ENCODE peak calls at places on chromosomes 4 and X, in nine cellular contexts. F is kidney epithelial cell, W is OCI-LY7, A is aorta, T is upper lobe of right lung, B is ovary, R is BJ, P is HFF-Myc, M is neuronal stem cell. D is an unnamed sample.

GRCh38 chrX:9340619-9341304 is 124.1 kb upstream of the TBL1X start:
- DNase-seq in F (no peak), W (peak), A (peak), T (no peak), B (peak), R (no peak), P (no peak), M (no peak), D (no peak)

GRCh38 chr4:19178835-19179234 is 1072.9 kb upstream of the SLIT2 start:
- DNase-seq in F (no peak), W (no peak), A (no peak), T (no peak), B (no peak), R (no peak), P (no peak), M (no peak), D (no peak)

GRCh38 chr4:123599061-123599919 is 202.7 kb downstream of the SPRY1 start:
- DNase-seq in F (no peak), W (no peak), A (no peak), T (no peak), B (no peak), R (no peak), P (no peak), M (no peak), D (no peak)

GRCh38 chrX:9604111-9604907 is 139.5 kb downstream of the TBL1X start:
- DNase-seq in F (peak), W (no peak), A (peak), T (no peak), B (peak), R (no peak), P (no peak), M (no peak), D (peak)

GRCh38 chrX:70138622-70139021 is 5.4 kb downstream of the IGBP1 start:
- DNase-seq in F (no peak), W (no peak), A (no peak), T (no peak), B (no peak), R (no peak), P (no peak), M (no peak), D (no peak)

GRCh38 chr4:153934689-153935017 is 145.8 kb upstream of the SFRP2 start:
- DNase-seq in F (no peak), W (no peak), A (no peak), T (no peak), B (no peak), R (no peak), P (no peak), M (no peak), D (no peak)

GRCh38 chrX:118943102-118943501 is 31.3 kb upstream of the LONRF3 start:
- DNase-seq in F (no peak), W (no peak), A (no peak), T (no peak), B (no peak), R (no peak), P (no peak), M (no peak), D (no peak)

GRCh38 chrX:119602701-119603255 is 3.4 kb downstream of the NKRF start:
- DNase-seq in F (no peak), W (no peak), A (no peak), T (no peak), B (no peak), R (no peak), P (no peak), M (no peak), D (no peak)

DNA sequence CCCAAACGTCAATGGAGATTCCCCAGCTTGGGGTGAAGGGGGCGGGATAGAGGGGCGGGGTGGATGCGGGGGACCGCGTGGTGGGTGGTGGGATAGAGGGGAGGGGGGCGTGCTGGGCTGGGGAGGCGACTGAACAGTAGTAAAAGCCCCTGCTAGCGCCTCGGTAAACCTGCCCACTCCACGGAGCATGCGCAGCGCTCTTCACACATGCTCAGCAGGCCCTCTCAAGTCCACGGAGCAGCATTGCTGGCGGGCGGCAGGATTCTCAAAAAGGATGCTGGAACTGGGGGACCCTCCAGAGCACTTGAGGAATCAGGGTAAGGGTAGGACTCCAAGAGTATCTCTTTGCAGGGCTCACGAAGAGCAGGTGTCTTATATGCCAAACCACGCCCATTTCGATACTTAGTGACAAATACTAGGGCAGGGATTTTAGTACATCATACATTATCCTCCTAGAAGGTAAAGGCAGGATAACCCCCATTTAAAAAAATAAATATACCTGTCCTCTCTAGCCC is 378 bp upstream of the RPS6KA6 start:
- DNase-seq in F (peak), W (no peak), A (peak), T (peak), B (peak), R (no peak), P (peak), M (no peak), D (no peak)
- H3K4me3 ChIP-seq in F (peak), W (no peak), A (peak), T (peak), B (peak), R (peak), P (peak), M (peak), D (peak)

GRCh38 chr4:184097815-184098214 is 119.9 kb downstream of the ENPP6 start:
- DNase-seq in F (no peak), W (no peak), A (no peak), T (no peak), B (no peak), R (no peak), P (no peak), M (no peak), D (no peak)

GRCh38 chr4:184097240-184097619 is 120.4 kb downstream of the ENPP6 start:
- DNase-seq in F (no peak), W (no peak), A (peak), T (peak), B (peak), R (no peak), P (no peak), M (no peak), D (no peak)

GRCh38 chr4:184094532-184095192 is 123.0 kb downstream of the ENPP6 start:
- DNase-seq in F (no peak), W (no peak), A (no peak), T (no peak), B (no peak), R (no peak), P (no peak), M (no peak), D (no peak)

GRCh38 chr4:184099033-184099432 is 118.6 kb downstream of the ENPP6 start:
- DNase-seq in F (no peak), W (no peak), A (no peak), T (no peak), B (no peak), R (no peak), P (no peak), M (no peak), D (no peak)

GRCh38 chr4:184096561-184097239 is 121.0 kb downstream of the ENPP6 start:
- DNase-seq in F (no peak), W (no peak), A (no peak), T (no peak), B (peak), R (peak), P (peak), M (no peak), D (no peak)
- H3K4me3 ChIP-seq in F (no peak), W (no peak), A (peak), T (peak), B (peak), R (no peak), P (no peak), M (no peak), D (no peak)

GRCh38 chrX:107154787-107155620 is 36.4 kb upstream of the RBM41 start:
- DNase-seq in F (peak), W (no peak), A (no peak), T (no peak), B (no peak), R (no peak), P (peak), M (no peak), D (no peak)
- H3K4me3 ChIP-seq in F (no peak), W (no peak), A (no peak), T (no peak), B (no peak), R (no peak), P (no peak), M (no peak), D (peak)

GRCh38 chrX:154374361-154375155 is at the start of gene FLNA:
- DNase-seq in F (no peak), W (no peak), A (peak), T (no peak), B (peak), R (no peak), P (no peak), M (no peak), D (no peak)
- H3K4me3 ChIP-seq in F (peak), W (no peak), A (peak), T (peak), B (peak), R (peak), P (peak), M (peak), D (peak)

GRCh38 chr4:13558881-13559280 is 14.6 kb upstream of the NKX3-2 start:
- DNase-seq in F (no peak), W (no peak), A (no peak), T (no peak), B (no peak), R (no peak), P (no peak), M (no peak), D (no peak)
- H3K4me3 ChIP-seq in F (no peak), W (no peak), A (no peak), T (no peak), B (no peak), R (no peak), P (no peak), M (no peak), D (no peak)

DNA sequence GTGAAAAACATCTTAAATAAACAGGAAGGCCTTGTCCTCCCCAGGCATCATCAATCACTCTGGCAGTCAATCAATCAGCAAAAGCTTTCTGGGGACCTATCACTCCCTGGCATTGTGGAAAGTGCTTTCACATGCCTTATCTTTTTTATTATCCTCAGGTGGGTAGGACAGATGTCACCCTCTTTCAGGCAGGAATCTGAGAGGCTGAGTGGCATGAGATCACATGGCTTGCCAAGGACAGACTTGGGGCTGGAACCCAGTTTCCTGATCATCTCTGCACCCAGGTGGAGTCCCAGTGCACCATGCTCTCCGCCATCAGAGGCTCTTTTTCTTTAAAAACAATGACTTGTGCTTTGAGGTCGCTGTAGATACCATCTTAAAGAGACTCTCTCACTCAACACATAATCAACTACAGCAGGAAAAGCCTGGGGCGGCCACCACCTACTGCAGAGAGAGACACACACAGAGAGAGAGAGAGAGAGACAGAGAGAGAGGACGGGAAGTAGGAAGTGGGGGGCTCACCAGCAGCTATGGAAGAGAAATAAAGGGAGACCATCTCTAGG is 282.7 kb downstream of the PTTG2 start:
- DNase-seq in F (no peak), W (no peak), A (no peak), T (no peak), B (no peak), R (no peak), P (no peak), M (no peak), D (no peak)
- H3K4me3 ChIP-seq in F (no peak), W (no peak), A (no peak), T (no peak), B (no peak), R (no peak), P (no peak), M (no peak), D (no peak)

DNA sequence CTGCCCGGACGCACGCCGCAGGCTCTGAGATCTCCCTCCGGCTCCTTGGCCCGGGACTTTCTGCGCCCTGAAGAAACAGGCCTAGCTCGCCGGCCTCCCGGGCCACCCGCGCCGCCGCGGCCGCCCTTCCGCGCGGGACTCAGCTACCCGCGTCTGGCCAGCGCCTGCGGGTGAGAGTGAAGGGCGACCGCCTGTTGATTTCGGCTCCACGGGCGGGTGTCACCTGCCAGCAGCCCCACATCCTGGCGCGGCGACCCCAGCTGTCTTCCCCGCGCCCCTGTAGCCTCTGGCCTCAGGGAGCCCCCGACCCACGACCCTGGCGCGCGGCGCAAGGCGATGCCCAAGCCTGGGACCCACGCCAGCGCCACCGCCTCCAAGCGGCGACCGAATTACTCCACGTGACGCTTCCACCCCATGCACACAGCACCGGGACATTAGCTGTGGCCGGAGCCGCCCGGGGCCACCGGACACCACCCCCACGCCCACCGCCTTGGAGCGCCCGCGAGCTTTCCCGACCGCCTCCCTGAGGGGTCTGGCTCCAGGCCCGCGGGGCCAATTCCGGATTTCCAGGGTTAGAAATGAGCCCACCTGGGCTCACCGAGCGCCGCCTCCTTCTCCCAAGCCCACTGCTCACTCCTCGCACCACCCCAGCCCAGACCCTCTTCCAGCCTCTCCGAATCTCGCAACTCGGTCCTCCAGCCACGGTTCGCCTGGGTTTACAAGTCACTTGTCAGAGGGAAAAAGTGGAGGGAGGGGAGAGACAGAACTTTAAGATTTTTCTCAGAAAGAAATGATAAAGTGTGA is 10.2 kb downstream of the ARX start:
- DNase-seq in F (no peak), W (no peak), A (no peak), T (no peak), B (peak), R (no peak), P (no peak), M (no peak), D (no peak)
- H3K4me3 ChIP-seq in F (no peak), W (no peak), A (no peak), T (no peak), B (peak), R (peak), P (no peak), M (peak), D (peak)

DNA sequence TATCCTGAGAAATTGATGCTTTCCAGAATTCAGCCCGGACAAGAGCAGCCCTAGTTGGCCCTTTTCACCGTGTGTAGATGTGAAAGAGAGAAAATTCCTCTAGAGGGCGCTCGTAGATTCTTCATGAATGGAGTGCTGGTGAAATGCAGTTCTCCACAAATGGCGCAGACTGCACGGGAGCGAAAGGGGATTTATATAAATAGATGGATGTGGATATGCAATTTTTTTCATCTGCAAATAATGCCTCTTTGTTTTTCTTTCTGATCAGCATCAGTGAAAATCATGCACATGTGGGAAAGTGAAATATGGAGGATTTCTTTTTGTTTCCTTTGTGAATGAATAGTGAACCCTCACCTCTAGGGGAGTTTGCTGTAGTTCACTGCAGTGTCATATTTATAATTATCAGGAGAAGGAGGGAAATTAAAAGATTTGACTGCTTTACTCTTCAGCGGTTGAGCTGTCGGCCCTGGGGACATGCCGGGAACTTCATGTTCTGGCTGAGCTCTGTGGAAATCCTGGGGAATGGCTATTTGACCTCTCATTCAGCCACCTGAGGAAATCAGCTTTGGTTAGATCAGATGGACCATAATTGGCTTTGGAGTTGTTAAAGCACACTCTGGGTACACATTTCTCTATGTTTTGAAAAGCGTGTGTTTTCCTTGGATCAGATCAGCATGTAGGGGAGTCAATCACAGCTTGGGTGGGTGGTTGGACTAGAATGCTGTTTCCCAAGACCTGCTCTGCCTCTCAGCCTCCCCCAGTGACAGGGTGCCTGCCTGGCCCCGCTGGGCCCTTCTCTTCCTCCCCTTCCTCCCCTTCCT is 115.0 kb upstream of the SHISA3 start:
- DNase-seq in F (peak), W (peak), A (no peak), T (no peak), B (peak), R (no peak), P (peak), M (peak), D (peak)
- H3K4me3 ChIP-seq in F (no peak), W (no peak), A (no peak), T (peak), B (no peak), R (no peak), P (no peak), M (no peak), D (peak)

GRCh38 chrX:104310657-104311056 is 55.9 kb upstream of the ESX1 start:
- DNase-seq in F (no peak), W (no peak), A (no peak), T (no peak), B (no peak), R (no peak), P (no peak), M (no peak), D (no peak)
- H3K4me3 ChIP-seq in F (no peak), W (no peak), A (no peak), T (no peak), B (no peak), R (no peak), P (no peak), M (no peak), D (no peak)

D was measured in epithelial cell of proximal tubule.